ENCODE peak calls at places on chromosomes 13 and 19, in seven cellular contexts. A is adrenal gland, B is amniotic stem cell, F is C1 segment of cervical spinal cord, U is tibial artery, C is breast epithelium, S is GM12865. K is an unnamed sample.

GRCh38 chr19:5943623-5944022 is 29.6 kb downstream of the CAPS start:
- DNase-seq in A (no peak), B (no peak), F (no peak), U (no peak), C (no peak), S (no peak), K (no peak)

GRCh38 chr13:51230473-51231105 is 8.4 kb downstream of the FAM124A start:
- DNase-seq in A (peak), B (no peak), F (no peak), U (peak), C (peak), S (no peak), K (no peak)

GRCh38 chr13:90447735-90448103 is 899.8 kb upstream of the MIR17HG start:
- DNase-seq in A (no peak), B (no peak), F (no peak), U (no peak), C (no peak), S (no peak), K (no peak)

GRCh38 chr19:50558449-50558848 is 9.8 kb downstream of the LRRC4B start:
- DNase-seq in A (no peak), B (no peak), F (no peak), U (no peak), C (no peak), S (no peak), K (no peak)

GRCh38 chr13:112781881-112782361 is 92.1 kb downstream of the ATP11A start:
- DNase-seq in A (peak), B (no peak), F (peak), U (no peak), C (no peak), S (no peak), K (no peak)

GRCh38 chr19:40806385-40807146 is 7.6 kb downstream of the EGLN2 start:
- DNase-seq in A (peak), B (peak), F (peak), U (peak), C (peak), S (peak), K (peak)

GRCh38 chr19:57688011-57688763 is 6.4 kb downstream of the ZNF551 start:
- DNase-seq in A (no peak), B (no peak), F (no peak), U (no peak), C (no peak), S (no peak), K (no peak)

GRCh38 chr19:41064974-41065569 is 23.2 kb upstream of the CYP2A13 start:
- DNase-seq in A (no peak), B (no peak), F (no peak), U (no peak), C (no peak), S (peak), K (no peak)

GRCh38 chr19:35757231-35757748 is 461 bp upstream of the HSPB6 start:
- DNase-seq in A (peak), B (peak), F (no peak), U (peak), C (peak), S (no peak), K (no peak)

GRCh38 chr13:39931505-39931904 is 276.0 kb downstream of the COG6 start:
- DNase-seq in A (no peak), B (no peak), F (no peak), U (no peak), C (no peak), S (no peak), K (no peak)

GRCh38 chr19:8423821-8424223 is 10.7 kb downstream of the MARCHF2 start:
- DNase-seq in A (peak), B (peak), F (no peak), U (peak), C (peak), S (no peak), K (no peak)

GRCh38 chr19:7933828-7934725 is 8.1 kb upstream of the CTXN1 start:
- DNase-seq in A (no peak), B (no peak), F (no peak), U (no peak), C (no peak), S (no peak), K (no peak)

GRCh38 chr13:113941571-113942191 is 32.2 kb downstream of the C13orf46 start:
- DNase-seq in A (peak), B (no peak), F (no peak), U (no peak), C (no peak), S (no peak), K (no peak)

GRCh38 chr19:46717034-46717715 is at the start of gene PRKD2:
- DNase-seq in A (peak), B (peak), F (no peak), U (peak), C (peak), S (peak), K (peak)

K was measured in CD4-positive, CD25-positive, alpha-beta regulatory T cell.